ENCODE peak calls at places on chromosomes 3 and 15, in eight cellular contexts. H is vagina, R is fibroblast of lung, V is fibroblast of pulmonary artery, Z is breast epithelium, M is bronchial epithelial cell, W is dorsolateral prefrontal cortex, I is cardiac muscle cell. T is an unnamed sample.

GRCh38 chr15:98905981-98906711 is 101.4 kb downstream of the PGPEP1L start:
- DNase-seq in H (peak), R (no peak), V (peak), Z (no peak), M (no peak), W (no peak), I (no peak), T (no peak)

GRCh38 chr3:43649365-43649968 is 27.7 kb upstream of the ANO10 start:
- DNase-seq in H (no peak), R (no peak), V (no peak), Z (no peak), M (no peak), W (no peak), I (no peak), T (no peak)

GRCh38 chr3:39385456-39386098 is 2.4 kb downstream of the SLC25A38 start:
- DNase-seq in H (no peak), R (no peak), V (no peak), Z (no peak), M (no peak), W (no peak), I (no peak), T (no peak)

GRCh38 chr15:38514601-38515000 is 50.0 kb downstream of the RASGRP1 start:
- DNase-seq in H (no peak), R (no peak), V (no peak), Z (no peak), M (no peak), W (no peak), I (no peak), T (no peak)

GRCh38 chr15:34456658-34457057 is 19.1 kb upstream of the GOLGA8A start:
- DNase-seq in H (no peak), R (no peak), V (no peak), Z (no peak), M (no peak), W (no peak), I (no peak), T (no peak)

GRCh38 chr3:52520716-52521487 is 12.8 kb downstream of the NT5DC2 start:
- DNase-seq in H (no peak), R (no peak), V (no peak), Z (no peak), M (no peak), W (no peak), I (no peak), T (no peak)

GRCh38 chr3:58521917-58522680 is 14.9 kb downstream of the ACOX2 start:
- DNase-seq in H (no peak), R (no peak), V (no peak), Z (peak), M (no peak), W (no peak), I (peak), T (no peak)

GRCh38 chr3:116443096-116443793 is 2.0 kb downstream of the LSAMP start:
- DNase-seq in H (no peak), R (peak), V (no peak), Z (no peak), M (no peak), W (no peak), I (no peak), T (no peak)

GRCh38 chr3:99468918-99469317 is 169.5 kb upstream of the COL8A1 start:
- DNase-seq in H (no peak), R (no peak), V (no peak), Z (no peak), M (no peak), W (no peak), I (peak), T (no peak)

GRCh38 chr3:184808021-184808420 is 3.9 kb upstream of the VPS8 start:
- DNase-seq in H (no peak), R (no peak), V (no peak), Z (no peak), M (no peak), W (no peak), I (peak), T (no peak)

GRCh38 chr15:58441376-58442070 is 9.7 kb downstream of the LIPC start:
- DNase-seq in H (no peak), R (peak), V (peak), Z (no peak), M (peak), W (no peak), I (no peak), T (no peak)

GRCh38 chr15:100114526-100114925 is 227.2 kb downstream of the ADAMTS17 start:
- DNase-seq in H (no peak), R (peak), V (peak), Z (no peak), M (no peak), W (no peak), I (peak), T (no peak)

GRCh38 chr15:32922541-32922940 is 204.7 kb downstream of the GREM1 start:
- DNase-seq in H (no peak), R (no peak), V (no peak), Z (no peak), M (no peak), W (no peak), I (no peak), T (no peak)

GRCh38 chr3:195041871-195042740 is 228.9 kb downstream of the XXYLT1 start:
- DNase-seq in H (no peak), R (no peak), V (no peak), Z (peak), M (no peak), W (no peak), I (peak), T (no peak)

GRCh38 chr3:52614689-52615088 is 71.0 kb downstream of the PBRM1 start:
- DNase-seq in H (no peak), R (peak), V (no peak), Z (no peak), M (no peak), W (no peak), I (no peak), T (no peak)

GRCh38 chr15:77784361-77785292 is 151.9 kb upstream of the LINGO1 start:
- DNase-seq in H (no peak), R (peak), V (peak), Z (no peak), M (peak), W (no peak), I (no peak), T (no peak)

GRCh38 chr3:9897408-9898372 is 5.0 kb upstream of the IL17RE start:
- DNase-seq in H (no peak), R (peak), V (peak), Z (peak), M (peak), W (no peak), I (peak), T (no peak)

GRCh38 chr15:97502038-97502437 is 458.5 kb upstream of the ARRDC4 start:
- DNase-seq in H (no peak), R (peak), V (peak), Z (no peak), M (peak), W (no peak), I (no peak), T (no peak)

GRCh38 chr15:43187544-43188155 is 2.4 kb downstream of the CCNDBP1 start:
- DNase-seq in H (no peak), R (peak), V (peak), Z (no peak), M (peak), W (no peak), I (peak), T (peak)

GRCh38 chr15:63503739-63504246 is 600 bp upstream of the USP3 start:
- DNase-seq in H (peak), R (peak), V (peak), Z (no peak), M (peak), W (peak), I (peak), T (no peak)

GRCh38 chr3:177146646-177147045 is 50.6 kb downstream of the TBL1XR1 start:
- DNase-seq in H (no peak), R (no peak), V (no peak), Z (no peak), M (no peak), W (no peak), I (no peak), T (no peak)

GRCh38 chr3:30357897-30358296 is 248.5 kb upstream of the TGFBR2 start:
- DNase-seq in H (no peak), R (no peak), V (no peak), Z (no peak), M (peak), W (no peak), I (no peak), T (no peak)

GRCh38 chr15:70501121-70501727 is 262.1 kb downstream of the UACA start:
- DNase-seq in H (no peak), R (no peak), V (no peak), Z (no peak), M (no peak), W (no peak), I (no peak), T (no peak)

GRCh38 chr15:89863918-89864317 is 29.9 kb downstream of the AP3S2 start:
- DNase-seq in H (no peak), R (peak), V (peak), Z (no peak), M (no peak), W (no peak), I (no peak), T (no peak)

GRCh38 chr15:77012868-77013267 is 17.9 kb downstream of the PSTPIP1 start:
- DNase-seq in H (no peak), R (no peak), V (no peak), Z (no peak), M (no peak), W (no peak), I (no peak), T (no peak)

GRCh38 chr15:84034831-84035753 is 200.5 kb upstream of the GOLGA6L4 start:
- DNase-seq in H (no peak), R (peak), V (peak), Z (no peak), M (peak), W (no peak), I (peak), T (no peak)

GRCh38 chr15:57595011-57595866 is 3.5 kb downstream of the MYZAP start:
- DNase-seq in H (no peak), R (no peak), V (no peak), Z (no peak), M (no peak), W (no peak), I (peak), T (no peak)

GRCh38 chr3:174812172-174812862 is 46.8 kb upstream of the NAALADL2 start:
- DNase-seq in H (no peak), R (peak), V (no peak), Z (no peak), M (peak), W (no peak), I (no peak), T (no peak)

GRCh38 chr3:141242035-141242721 is 10.6 kb downstream of the PXYLP1 start:
- DNase-seq in H (peak), R (peak), V (peak), Z (no peak), M (no peak), W (no peak), I (no peak), T (no peak)

GRCh38 chr3:159818399-159818798 is 170.2 kb upstream of the IL12A start:
- DNase-seq in H (no peak), R (no peak), V (no peak), Z (no peak), M (no peak), W (peak), I (peak), T (no peak)
- TF ChIP-seq CTCF in H (no peak), R (no peak), V (no peak), Z (no peak), M (no peak), W (peak), I (no peak), T (no peak)

DNA sequence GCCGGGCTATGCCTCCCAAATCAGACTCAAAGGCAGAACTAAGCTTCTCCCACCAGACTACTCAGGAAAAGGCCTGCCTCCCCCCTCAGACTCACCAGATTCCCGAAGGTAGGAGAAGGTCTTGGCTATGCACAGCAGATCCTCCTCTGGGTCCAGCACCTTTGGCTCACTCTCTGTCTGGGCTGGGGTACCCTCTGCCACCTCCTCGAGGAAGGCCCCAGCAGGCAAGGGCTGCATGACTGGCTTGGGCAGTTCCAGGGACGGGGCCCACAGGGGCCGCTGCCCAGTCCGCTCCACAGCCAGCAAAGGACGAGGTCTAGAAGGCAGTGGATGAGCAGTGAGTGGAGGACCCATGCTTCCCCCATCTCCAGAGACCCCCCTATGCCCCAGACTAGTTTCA is 3.3 kb downstream of the CISH start:
- DNase-seq in H (no peak), R (no peak), V (no peak), Z (no peak), M (no peak), W (no peak), I (no peak), T (no peak)
- H3K4me3 ChIP-seq in H (no peak), R (no peak), V (no peak), Z (peak), M (no peak), W (no peak), I (no peak), T (no peak)

GRCh38 chr15:46897266-46897665 is 820.0 kb upstream of the SEMA6D start:
- DNase-seq in H (no peak), R (no peak), V (no peak), Z (no peak), M (no peak), W (no peak), I (no peak), T (no peak)
- TF ChIP-seq CTCF in H (no peak), R (no peak), V (no peak), Z (no peak), M (no peak), W (no peak), I (no peak), T (no peak)

GRCh38 chr3:49005998-49006397 is 1.2 kb upstream of the WDR6 start:
- DNase-seq in H (no peak), R (no peak), V (no peak), Z (no peak), M (no peak), W (no peak), I (no peak), T (no peak)
- H3K4me3 ChIP-seq in H (peak), R (peak), V (peak), Z (peak), M (peak), W (peak), I (no peak), T (peak)

GRCh38 chr15:44222478-44222877 is 27.4 kb upstream of the FRMD5 start:
- DNase-seq in H (no peak), R (no peak), V (no peak), Z (no peak), M (no peak), W (no peak), I (no peak), T (no peak)
- TF ChIP-seq CTCF in H (no peak), R (no peak), V (no peak), Z (no peak), M (no peak), W (no peak), I (no peak), T (no peak)

DNA sequence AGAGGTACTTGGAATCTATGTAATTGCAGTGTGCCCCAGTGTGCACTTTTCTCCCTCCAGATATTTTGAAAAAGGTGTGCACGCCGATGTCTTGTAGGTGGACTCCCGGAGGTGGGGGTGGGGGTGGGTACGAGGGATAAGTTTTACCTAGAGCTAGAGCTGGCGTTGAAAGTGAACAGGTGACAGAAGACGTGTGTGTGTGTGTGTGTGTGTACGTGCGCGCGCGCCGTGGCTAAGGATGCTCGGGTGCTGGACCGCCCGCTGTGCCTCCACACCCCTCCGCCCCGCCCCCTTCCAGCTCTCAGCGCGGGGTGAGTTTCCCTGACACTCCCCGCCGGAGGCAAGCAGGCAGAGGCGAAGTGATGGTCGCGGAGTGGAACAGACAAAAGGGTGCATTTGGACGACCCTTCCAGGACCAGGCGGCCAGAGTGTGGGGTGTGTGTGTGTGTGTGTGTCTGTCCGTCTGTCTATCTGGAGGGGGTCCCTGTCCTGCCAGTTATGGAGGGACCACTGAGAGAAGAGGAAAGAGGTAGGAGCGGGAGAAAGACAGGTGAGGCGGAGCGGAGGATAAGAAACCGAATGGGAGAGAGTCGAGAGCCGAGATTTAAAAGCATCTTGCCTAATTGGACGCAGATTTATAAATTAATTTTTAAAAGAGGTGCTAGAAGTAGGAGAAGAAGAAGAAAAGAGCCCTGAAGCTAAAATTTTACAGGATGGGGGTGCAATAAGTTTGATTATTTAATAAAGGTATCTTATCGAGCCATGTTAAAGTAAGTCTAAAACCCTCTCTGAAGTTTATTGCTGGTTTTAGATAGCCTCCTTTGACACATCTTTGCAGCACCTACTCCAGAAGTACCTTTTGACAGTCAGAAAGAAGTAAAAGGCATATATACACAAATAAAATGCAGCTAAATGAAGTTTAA is 335.8 kb upstream of the THRB start:
- DNase-seq in H (no peak), R (no peak), V (no peak), Z (no peak), M (no peak), W (peak), I (peak), T (no peak)
- H3K4me3 ChIP-seq in H (peak), R (peak), V (no peak), Z (peak), M (no peak), W (peak), I (peak), T (peak)